ENCODE peak calls at places on chromosomes 7 and 10, in ten cellular contexts. One of them, this sample, is unnamed. For H3K4me1, the result is how much of the 10 kb centered on the place peaks cover.

GRCh38 chr10:26557641-26558014 is 119.5 kb downstream of the APBB1IP start:
- DNase-seq in transverse colon: no peak
- DNase-seq in GM23338: no peak
- DNase-seq in prostate gland: no peak
- DNase-seq in sigmoid colon: no peak
- DNase-seq in HCT116: no peak
- DNase-seq in breast epithelium: no peak
- DNase-seq in endothelial cell of umbilical vein: no peak
- DNase-seq in Panc1: no peak
- DNase-seq in stomach: no peak
- DNase-seq in this sample: no peak

GRCh38 chr10:68106656-68107055 is 2.6 kb upstream of the MYPN start:
- DNase-seq in transverse colon: no peak
- DNase-seq in GM23338: no peak
- DNase-seq in prostate gland: no peak
- DNase-seq in sigmoid colon: no peak
- DNase-seq in HCT116: no peak
- DNase-seq in breast epithelium: no peak
- DNase-seq in endothelial cell of umbilical vein: no peak
- DNase-seq in Panc1: peak
- DNase-seq in stomach: no peak
- DNase-seq in this sample: no peak

GRCh38 chr10:44032216-44032615 is 352.7 kb downstream of the CXCL12 start:
- DNase-seq in transverse colon: no peak
- DNase-seq in GM23338: no peak
- DNase-seq in prostate gland: no peak
- DNase-seq in sigmoid colon: no peak
- DNase-seq in HCT116: no peak
- DNase-seq in breast epithelium: no peak
- DNase-seq in endothelial cell of umbilical vein: no peak
- DNase-seq in Panc1: no peak
- DNase-seq in stomach: no peak
- DNase-seq in this sample: no peak

GRCh38 chr10:34580643-34581042 is 234.5 kb downstream of the PARD3 start:
- DNase-seq in transverse colon: no peak
- DNase-seq in GM23338: no peak
- DNase-seq in prostate gland: no peak
- DNase-seq in sigmoid colon: no peak
- DNase-seq in HCT116: no peak
- DNase-seq in breast epithelium: no peak
- DNase-seq in endothelial cell of umbilical vein: peak
- DNase-seq in Panc1: no peak
- DNase-seq in stomach: no peak
- DNase-seq in this sample: no peak

GRCh38 chr10:77371848-77372247 is 265.8 kb downstream of the KCNMA1 start:
- DNase-seq in transverse colon: no peak
- DNase-seq in GM23338: no peak
- DNase-seq in prostate gland: peak
- DNase-seq in sigmoid colon: no peak
- DNase-seq in HCT116: no peak
- DNase-seq in breast epithelium: no peak
- DNase-seq in endothelial cell of umbilical vein: no peak
- DNase-seq in Panc1: no peak
- DNase-seq in stomach: no peak
- DNase-seq in this sample: no peak

GRCh38 chr10:92290076-92290836 is 622 bp downstream of the CPEB3 start:
- DNase-seq in transverse colon: peak
- DNase-seq in GM23338: peak
- DNase-seq in prostate gland: peak
- DNase-seq in sigmoid colon: peak
- DNase-seq in HCT116: peak
- DNase-seq in breast epithelium: peak
- DNase-seq in endothelial cell of umbilical vein: peak
- DNase-seq in Panc1: no peak
- DNase-seq in stomach: peak
- DNase-seq in this sample: no peak

GRCh38 chr7:107971613-107972012 is 31.3 kb downstream of the LAMB1 start:
- DNase-seq in transverse colon: no peak
- DNase-seq in GM23338: no peak
- DNase-seq in prostate gland: no peak
- DNase-seq in sigmoid colon: peak
- DNase-seq in HCT116: no peak
- DNase-seq in breast epithelium: no peak
- DNase-seq in endothelial cell of umbilical vein: peak
- DNase-seq in Panc1: no peak
- DNase-seq in stomach: no peak
- DNase-seq in this sample: no peak

GRCh38 chr7:107920048-107920772 is 29.2 kb downstream of the DLD start:
- DNase-seq in transverse colon: no peak
- DNase-seq in GM23338: no peak
- DNase-seq in prostate gland: no peak
- DNase-seq in sigmoid colon: no peak
- DNase-seq in HCT116: no peak
- DNase-seq in breast epithelium: no peak
- DNase-seq in endothelial cell of umbilical vein: peak
- DNase-seq in Panc1: no peak
- DNase-seq in stomach: no peak
- DNase-seq in this sample: no peak

GRCh38 chr7:39911167-39911566 is 38.9 kb upstream of the CDK13 start:
- DNase-seq in transverse colon: no peak
- DNase-seq in GM23338: no peak
- DNase-seq in prostate gland: no peak
- DNase-seq in sigmoid colon: no peak
- DNase-seq in HCT116: no peak
- DNase-seq in breast epithelium: no peak
- DNase-seq in endothelial cell of umbilical vein: no peak
- DNase-seq in Panc1: no peak
- DNase-seq in stomach: no peak
- DNase-seq in this sample: no peak
- H3K4me3 ChIP-seq in transverse colon: no peak
- H3K4me3 ChIP-seq in GM23338: no peak
- H3K4me3 ChIP-seq in prostate gland: no peak
- H3K4me3 ChIP-seq in sigmoid colon: no peak
- H3K4me3 ChIP-seq in HCT116: no peak
- H3K4me3 ChIP-seq in breast epithelium: no peak
- H3K4me3 ChIP-seq in endothelial cell of umbilical vein: no peak
- H3K4me3 ChIP-seq in Panc1: no peak
- H3K4me3 ChIP-seq in stomach: no peak
- H3K4me3 ChIP-seq in this sample: no peak

DNA sequence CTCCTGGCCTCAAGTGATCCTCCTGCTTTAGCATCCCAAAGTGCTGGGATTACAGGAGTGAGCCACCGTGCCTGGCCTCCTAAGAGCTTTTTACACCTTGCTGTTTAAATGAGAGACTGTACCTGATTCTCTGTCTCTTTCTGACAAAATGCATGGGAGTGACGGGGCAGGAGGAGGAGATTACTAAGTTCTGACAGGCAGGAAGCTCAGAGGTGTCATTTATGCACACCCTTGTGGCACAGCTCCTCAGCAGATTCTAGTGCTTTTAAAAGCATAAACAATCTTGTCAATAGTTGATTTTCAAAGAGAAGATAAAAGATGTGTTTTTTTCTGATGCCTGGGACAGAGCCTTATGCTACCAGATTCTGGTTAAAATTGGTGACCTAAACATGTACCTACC is 39.7 kb upstream of the STEAP4 start:
- DNase-seq in transverse colon: no peak
- DNase-seq in GM23338: no peak
- DNase-seq in prostate gland: no peak
- DNase-seq in sigmoid colon: no peak
- DNase-seq in HCT116: no peak
- DNase-seq in breast epithelium: no peak
- DNase-seq in endothelial cell of umbilical vein: no peak
- DNase-seq in Panc1: no peak
- DNase-seq in stomach: no peak
- DNase-seq in this sample: no peak
- TF ChIP-seq POLR2AphosphoS5 in transverse colon: no peak
- TF ChIP-seq POLR2AphosphoS5 in GM23338: no peak
- TF ChIP-seq POLR2AphosphoS5 in prostate gland: no peak
- TF ChIP-seq POLR2AphosphoS5 in sigmoid colon: no peak
- TF ChIP-seq POLR2AphosphoS5 in HCT116: no peak
- TF ChIP-seq POLR2AphosphoS5 in breast epithelium: no peak
- TF ChIP-seq POLR2AphosphoS5 in endothelial cell of umbilical vein: no peak
- TF ChIP-seq POLR2AphosphoS5 in Panc1: no peak
- TF ChIP-seq POLR2AphosphoS5 in stomach: no peak
- TF ChIP-seq POLR2AphosphoS5 in this sample: no peak

GRCh38 chr7:70735313-70735712 is 396.6 kb upstream of the GALNT17 start:
- DNase-seq in transverse colon: no peak
- DNase-seq in GM23338: peak
- DNase-seq in prostate gland: no peak
- DNase-seq in sigmoid colon: no peak
- DNase-seq in HCT116: no peak
- DNase-seq in breast epithelium: no peak
- DNase-seq in endothelial cell of umbilical vein: no peak
- DNase-seq in Panc1: no peak
- DNase-seq in stomach: no peak
- DNase-seq in this sample: no peak

GRCh38 chr7:70738080-70738479 is 393.9 kb upstream of the GALNT17 start:
- DNase-seq in transverse colon: peak
- DNase-seq in GM23338: peak
- DNase-seq in prostate gland: peak
- DNase-seq in sigmoid colon: no peak
- DNase-seq in HCT116: no peak
- DNase-seq in breast epithelium: no peak
- DNase-seq in endothelial cell of umbilical vein: no peak
- DNase-seq in Panc1: no peak
- DNase-seq in stomach: peak
- DNase-seq in this sample: no peak

GRCh38 chr7:70738486-70738885 is 393.5 kb upstream of the GALNT17 start:
- DNase-seq in transverse colon: no peak
- DNase-seq in GM23338: no peak
- DNase-seq in prostate gland: no peak
- DNase-seq in sigmoid colon: no peak
- DNase-seq in HCT116: no peak
- DNase-seq in breast epithelium: no peak
- DNase-seq in endothelial cell of umbilical vein: no peak
- DNase-seq in Panc1: no peak
- DNase-seq in stomach: no peak
- DNase-seq in this sample: no peak

GRCh38 chr7:70734436-70734835 is 397.5 kb upstream of the GALNT17 start:
- DNase-seq in transverse colon: no peak
- DNase-seq in GM23338: no peak
- DNase-seq in prostate gland: no peak
- DNase-seq in sigmoid colon: no peak
- DNase-seq in HCT116: no peak
- DNase-seq in breast epithelium: no peak
- DNase-seq in endothelial cell of umbilical vein: no peak
- DNase-seq in Panc1: no peak
- DNase-seq in stomach: no peak
- DNase-seq in this sample: no peak

DNA sequence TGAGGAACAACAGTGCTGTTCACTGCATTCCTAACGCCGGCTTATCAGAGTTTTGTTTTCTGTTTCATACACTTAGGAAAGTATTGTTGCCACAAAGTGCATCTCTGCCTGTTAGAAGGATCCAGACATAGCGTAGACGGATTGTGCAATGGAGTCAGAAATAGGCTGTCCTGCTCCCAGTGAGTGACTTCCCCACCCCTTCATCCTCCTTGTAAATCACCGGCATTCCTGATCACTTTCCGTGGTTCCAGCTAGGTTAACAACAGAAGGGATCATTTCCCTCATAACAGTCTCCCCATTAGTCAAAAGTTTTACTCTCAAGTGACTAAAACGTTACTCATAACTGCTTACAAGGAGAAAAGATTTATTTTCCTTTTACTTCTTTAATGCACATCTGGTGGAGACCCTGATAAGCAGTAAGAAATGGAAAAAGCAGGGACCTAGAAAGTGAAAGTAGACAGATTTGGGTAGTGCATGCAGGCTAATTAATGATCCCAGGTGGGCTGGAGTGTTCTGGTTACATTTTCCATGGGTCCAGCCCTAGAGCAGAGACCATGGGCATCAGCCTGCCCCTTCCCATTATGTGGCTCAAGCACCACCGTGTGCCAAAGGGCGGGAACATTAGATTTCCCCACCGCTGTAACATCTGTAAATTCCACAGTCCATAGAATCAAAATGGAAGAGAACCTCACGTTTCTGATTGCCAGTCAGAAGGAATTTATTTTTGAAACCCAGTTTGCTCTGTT is 395.1 kb upstream of the GALNT17 start:
- DNase-seq in transverse colon: no peak
- DNase-seq in GM23338: peak
- DNase-seq in prostate gland: no peak
- DNase-seq in sigmoid colon: no peak
- DNase-seq in HCT116: no peak
- DNase-seq in breast epithelium: no peak
- DNase-seq in endothelial cell of umbilical vein: peak
- DNase-seq in Panc1: no peak
- DNase-seq in stomach: no peak
- DNase-seq in this sample: no peak
- H3K4me1 ChIP-seq in transverse colon: under half
- H3K4me1 ChIP-seq in GM23338: half or more
- H3K4me1 ChIP-seq in prostate gland: under half
- H3K4me1 ChIP-seq in sigmoid colon: under half
- H3K4me1 ChIP-seq in HCT116: under half
- H3K4me1 ChIP-seq in breast epithelium: under half
- H3K4me1 ChIP-seq in endothelial cell of umbilical vein: under half
- H3K4me1 ChIP-seq in Panc1: under half
- H3K4me1 ChIP-seq in stomach: half or more
- H3K4me1 ChIP-seq in this sample: under half

GRCh38 chr10:124523301-124523871 is 61.8 kb downstream of the LHPP start:
- DNase-seq in transverse colon: peak
- DNase-seq in GM23338: no peak
- DNase-seq in prostate gland: no peak
- DNase-seq in sigmoid colon: peak
- DNase-seq in HCT116: no peak
- DNase-seq in breast epithelium: no peak
- DNase-seq in endothelial cell of umbilical vein: peak
- DNase-seq in Panc1: no peak
- DNase-seq in stomach: no peak
- DNase-seq in this sample: peak

GRCh38 chr10:124522131-124522902 is 60.7 kb downstream of the LHPP start:
- DNase-seq in transverse colon: no peak
- DNase-seq in GM23338: no peak
- DNase-seq in prostate gland: no peak
- DNase-seq in sigmoid colon: peak
- DNase-seq in HCT116: no peak
- DNase-seq in breast epithelium: no peak
- DNase-seq in endothelial cell of umbilical vein: no peak
- DNase-seq in Panc1: no peak
- DNase-seq in stomach: no peak
- DNase-seq in this sample: peak

GRCh38 chr10:124521429-124521871 is 59.8 kb downstream of the LHPP start:
- DNase-seq in transverse colon: no peak
- DNase-seq in GM23338: no peak
- DNase-seq in prostate gland: no peak
- DNase-seq in sigmoid colon: peak
- DNase-seq in HCT116: no peak
- DNase-seq in breast epithelium: no peak
- DNase-seq in endothelial cell of umbilical vein: no peak
- DNase-seq in Panc1: no peak
- DNase-seq in stomach: no peak
- DNase-seq in this sample: peak

GRCh38 chr10:124523886-124524285 is 62.3 kb downstream of the LHPP start:
- DNase-seq in transverse colon: no peak
- DNase-seq in GM23338: no peak
- DNase-seq in prostate gland: no peak
- DNase-seq in sigmoid colon: no peak
- DNase-seq in HCT116: no peak
- DNase-seq in breast epithelium: no peak
- DNase-seq in endothelial cell of umbilical vein: no peak
- DNase-seq in Panc1: no peak
- DNase-seq in stomach: no peak
- DNase-seq in this sample: no peak

GRCh38 chr10:124522903-124523260 is 61.3 kb downstream of the LHPP start:
- DNase-seq in transverse colon: peak
- DNase-seq in GM23338: no peak
- DNase-seq in prostate gland: no peak
- DNase-seq in sigmoid colon: peak
- DNase-seq in HCT116: no peak
- DNase-seq in breast epithelium: no peak
- DNase-seq in endothelial cell of umbilical vein: peak
- DNase-seq in Panc1: no peak
- DNase-seq in stomach: peak
- DNase-seq in this sample: peak
- H3K4me3 ChIP-seq in transverse colon: no peak
- H3K4me3 ChIP-seq in GM23338: no peak
- H3K4me3 ChIP-seq in prostate gland: peak
- H3K4me3 ChIP-seq in sigmoid colon: peak
- H3K4me3 ChIP-seq in HCT116: no peak
- H3K4me3 ChIP-seq in breast epithelium: no peak
- H3K4me3 ChIP-seq in endothelial cell of umbilical vein: no peak
- H3K4me3 ChIP-seq in Panc1: no peak
- H3K4me3 ChIP-seq in stomach: peak
- H3K4me3 ChIP-seq in this sample: no peak